ENCODE peak calls at places on chromosomes 2 and 18, in seven cellular contexts. F is GM18507; K is NCI-H526 treated with DMSO at 0.1 percent for 48 hours; X is T-helper 2 cell; D is activated naive CD4-positive, alpha-beta T cell treated with anti-CD3 and anti-CD28 coated beads for 36 hours; U is stimulated activated CD4-positive, alpha-beta T cell treated with anti-CD3 and anti-CD28 coated beads, TNF-alpha, amount 100 ng/mL, for 48 hours; Y is NCI-H748 treated with DMSO at 0.1 percent for 48 hours. J is an unnamed sample.

GRCh38 chr2:207513577-207514257 is 16.0 kb upstream of the CREB1 start:
- DNase-seq in D (no peak), U (no peak), X (no peak), K (no peak), F (no peak), Y (no peak), J (no peak)

GRCh38 chr2:60410458-60411146 is 142.9 kb downstream of the BCL11A start:
- DNase-seq in U (no peak), D (no peak), F (no peak), X (no peak), Y (no peak), K (no peak), J (no peak)

GRCh38 chr2:98796775-98797544 is 66.0 kb upstream of the MGAT4A start:
- DNase-seq in F (no peak), D (no peak), Y (no peak), U (no peak), K (no peak), X (no peak), J (no peak)

GRCh38 chr2:85560812-85561279 is 447 bp downstream of the GGCX start:
- DNase-seq in X (no peak), D (no peak), U (no peak), K (no peak), Y (no peak), F (no peak), J (no peak)

GRCh38 chr2:227010433-227010832 is 153.6 kb downstream of the COL4A4 start:
- DNase-seq in X (no peak), K (no peak), Y (no peak), D (no peak), U (no peak), F (no peak), J (no peak)

GRCh38 chr2:177666408-177666807 is 273.8 kb downstream of the AGPS start:
- DNase-seq in K (no peak), D (no peak), Y (no peak), U (no peak), X (no peak), F (no peak), J (no peak)

GRCh38 chr2:236286866-236287545 is 22.8 kb upstream of the ASB18 start:
- DNase-seq in D (no peak), U (no peak), F (no peak), K (no peak), X (no peak), Y (no peak), J (no peak)

GRCh38 chr2:51866361-51866760 is 834.4 kb upstream of the NRXN1 start:
- DNase-seq in D (no peak), K (no peak), Y (no peak), X (no peak), U (no peak), F (no peak), J (no peak)

GRCh38 chr2:166384774-166385173 is 9.0 kb upstream of the SCN9A start:
- DNase-seq in D (no peak), U (no peak), K (peak; percentile 12), Y (peak; percentile 9), X (no peak), F (peak; percentile 0), J (no peak)

GRCh38 chr2:65557616-65558573 is 125.5 kb upstream of the SPRED2 start:
- DNase-seq in U (no peak), F (no peak), Y (no peak), X (no peak), D (no peak), K (no peak), J (no peak)

GRCh38 chr2:195319112-195319460 is 337.9 kb upstream of the SLC39A10 start:
- DNase-seq in Y (no peak), D (no peak), X (no peak), U (no peak), F (no peak), K (no peak), J (no peak)

GRCh38 chr2:235535423-235536130 is 41.7 kb downstream of the AGAP1 start:
- DNase-seq in K (no peak), X (no peak), Y (no peak), U (no peak), D (no peak), F (no peak), J (no peak)

GRCh38 chr2:128466377-128467175 is 147.9 kb upstream of the HS6ST1 start:
- DNase-seq in Y (no peak), U (no peak), K (no peak), X (no peak), F (no peak), D (no peak), J (no peak)

GRCh38 chr18:10398571-10398970 is 55.9 kb upstream of the APCDD1 start:
- DNase-seq in U (no peak), K (no peak), Y (no peak), F (no peak), D (no peak), X (no peak), J (no peak)

GRCh38 chr2:184004945-184005672 is 593.2 kb upstream of the ZNF804A start:
- DNase-seq in K (no peak), D (no peak), F (no peak), U (no peak), Y (no peak), X (no peak), J (no peak)

GRCh38 chr2:100730290-100730868 is 89.6 kb upstream of the NPAS2 start:
- DNase-seq in U (peak; percentile 25), K (peak; percentile 49), X (no peak), Y (no peak), F (no peak), D (peak; percentile 78), J (peak; percentile 39)

GRCh38 chr18:23718731-23719130 is 29.5 kb downstream of the LAMA3 start:
- DNase-seq in Y (no peak), X (no peak), K (no peak), U (no peak), F (no peak), D (no peak), J (no peak)

GRCh38 chr2:150618215-150618905 is 130.9 kb upstream of the RND3 start:
- DNase-seq in U (no peak), Y (no peak), K (no peak), D (no peak), X (no peak), F (no peak), J (no peak)

GRCh38 chr2:15685143-15685542 is 93.5 kb downstream of the DDX1 start:
- DNase-seq in F (no peak), X (no peak), Y (no peak), D (no peak), U (no peak), K (no peak), J (no peak)

GRCh38 chr18:45656194-45656593 is 40.9 kb downstream of the SLC14A2 start:
- DNase-seq in K (no peak), X (no peak), D (no peak), F (no peak), Y (no peak), U (no peak), J (no peak)

GRCh38 chr2:109434351-109434750 is 179.4 kb downstream of the SEPTIN10 start:
- DNase-seq in D (no peak), X (no peak), Y (no peak), F (no peak), K (no peak), U (no peak), J (no peak)

GRCh38 chr2:222842517-222843174 is 18.2 kb upstream of the ACSL3 start:
- DNase-seq in K (no peak), X (no peak), D (no peak), Y (no peak), F (no peak), U (no peak), J (no peak)

GRCh38 chr18:61199131-61199903 is 133.9 kb upstream of the CDH20 start:
- DNase-seq in F (no peak), U (no peak), K (no peak), X (no peak), D (no peak), Y (no peak), J (no peak)

GRCh38 chr2:30147715-30148611 is 1.2 kb downstream of the YPEL5 start:
- DNase-seq in K (peak; percentile 59), D (peak; percentile 75), U (peak; percentile 51), X (peak; percentile 64), Y (peak; percentile 8), F (peak; percentile 68), J (peak; percentile 75)

GRCh38 chr18:66046025-66046602 is 295.3 kb downstream of the CDH7 start:
- DNase-seq in D (no peak), U (no peak), Y (no peak), F (no peak), X (no peak), K (no peak), J (no peak)

GRCh38 chr2:95277246-95277906 is 3.1 kb downstream of the PROM2 start:
- DNase-seq in F (no peak), X (no peak), U (no peak), D (no peak), K (no peak), Y (no peak), J (no peak)

GRCh38 chr2:96156011-96156820 is 11.0 kb upstream of the DUSP2 start:
- DNase-seq in K (no peak), X (no peak), U (peak; percentile 67), F (no peak), Y (no peak), D (peak; percentile 80), J (no peak)

GRCh38 chr2:120480903-120481445 is 135.0 kb downstream of the INHBB start:
- DNase-seq in U (no peak), X (no peak), K (no peak), D (no peak), Y (no peak), F (no peak), J (no peak)

GRCh38 chr2:237310515-237311114 is 103.3 kb downstream of the COL6A3 start:
- DNase-seq in X (no peak), D (no peak), K (no peak), Y (no peak), U (no peak), F (no peak), J (no peak)

GRCh38 chr2:165924950-165925349 is 28.6 kb downstream of the TTC21B start:
- DNase-seq in Y (no peak), U (no peak), D (no peak), F (no peak), X (no peak), K (no peak), J (no peak)

GRCh38 chr2:12918841-12919445 is 202.2 kb downstream of the TRIB2 start:
- DNase-seq in Y (no peak), F (no peak), D (no peak), U (no peak), X (no peak), K (no peak), J (peak; percentile 47)

GRCh38 chr18:4455113-4455811 is at the start of gene DLGAP1:
- DNase-seq in U (no peak), K (no peak), D (no peak), F (no peak), X (no peak), Y (no peak), J (no peak)

GRCh38 chr2:236572482-236572881 is 2.9 kb downstream of the ACKR3 start:
- DNase-seq in X (no peak), U (no peak), K (peak; percentile 36), F (no peak), Y (no peak), D (no peak), J (no peak)

GRCh38 chr2:230794472-230794871 is 70.3 kb upstream of the ITM2C start:
- DNase-seq in K (no peak), F (no peak), D (peak; percentile 75), X (no peak), Y (no peak), U (no peak), J (no peak)

GRCh38 chr2:99883356-99883867 is 259.0 kb downstream of the AFF3 start:
- DNase-seq in U (no peak), K (no peak), F (no peak), X (no peak), Y (no peak), D (no peak), J (no peak)

GRCh38 chr2:172096661-172097547 is 5.8 kb downstream of the DLX2 start:
- DNase-seq in K (peak; percentile 23), Y (peak; percentile 40), D (no peak), U (no peak), F (no peak), X (no peak), J (no peak)

GRCh38 chr2:43593241-43593640 is 2.6 kb downstream of the THADA start:
- DNase-seq in X (no peak), Y (no peak), K (no peak), F (no peak), U (no peak), D (no peak), J (no peak)

GRCh38 chr2:232634319-232635150 is 1.1 kb downstream of the EFHD1 start:
- DNase-seq in X (no peak), K (no peak), F (no peak), Y (no peak), U (no peak), D (no peak), J (no peak)